ENCODE peak calls at places on chromosome 2, in four cellular contexts. K, S, E and N are unnamed samples.

GRCh38 chr2:160338891-160339290 is 138.8 kb upstream of the ITGB6 start:
- DNase-seq in K (no peak), S (no peak), E (no peak), N (peak; percentile 20)

GRCh38 chr2:228261546-228261945 is 80.1 kb upstream of the SPHKAP start:
- DNase-seq in K (no peak), S (no peak), E (no peak), N (no peak)

GRCh38 chr2:126657146-126657635 is 1.2 kb downstream of the GYPC start:
- DNase-seq in K (peak; percentile 72), S (peak; percentile 68), E (no peak), N (peak; percentile 84)

GRCh38 chr2:226849349-226849748 is 13.5 kb downstream of the RHBDD1 start:
- DNase-seq in K (no peak), S (no peak), E (no peak), N (no peak)

GRCh38 chr2:185625604-185626003 is 113.0 kb upstream of the FSIP2 start:
- DNase-seq in K (no peak), S (no peak), E (no peak), N (no peak)

GRCh38 chr2:98761267-98761781 is 30.4 kb upstream of the MGAT4A start:
- DNase-seq in K (no peak), S (no peak), E (peak; percentile 19), N (no peak)

GRCh38 chr2:220437938-220438337 is 810.5 kb downstream of the SLC4A3 start:
- DNase-seq in K (no peak), S (no peak), E (no peak), N (no peak)

GRCh38 chr2:46697830-46698323 is 217.7 kb downstream of the MCFD2 start:
- DNase-seq in K (no peak), S (no peak), E (no peak), N (no peak)

GRCh38 chr2:99851091-99851490 is 291.3 kb downstream of the AFF3 start:
- DNase-seq in K (no peak), S (no peak), E (no peak), N (peak; percentile 48)

GRCh38 chr2:222433381-222434173 is 9.2 kb downstream of the SGPP2 start:
- DNase-seq in K (no peak), S (no peak), E (no peak), N (no peak)

GRCh38 chr2:38682008-38682575 is 16.2 kb downstream of the GALM start:
- DNase-seq in K (no peak), S (no peak), E (no peak), N (no peak)

GRCh38 chr2:31125918-31126695 is 12.1 kb downstream of the GALNT14 start:
- DNase-seq in K (no peak), S (no peak), E (no peak), N (no peak)

GRCh38 chr2:86396304-86396785 is 44.8 kb upstream of the KDM3A start:
- DNase-seq in K (no peak), S (no peak), E (peak; percentile 29), N (peak; percentile 56)

GRCh38 chr2:207833265-207833751 is 63.6 kb upstream of the FZD5 start:
- DNase-seq in K (no peak), S (no peak), E (no peak), N (peak; percentile 33)

GRCh38 chr2:174493549-174494331 is 6.9 kb upstream of the GPR155 start:
- DNase-seq in K (no peak), S (no peak), E (no peak), N (no peak)

GRCh38 chr2:113848758-113849460 is 41.0 kb upstream of the ACTR3 start:
- DNase-seq in K (no peak), S (peak; percentile 33), E (no peak), N (peak; percentile 63)

GRCh38 chr2:236538242-236538641 is 31.4 kb upstream of the ACKR3 start:
- DNase-seq in K (no peak), S (no peak), E (no peak), N (no peak)

GRCh38 chr2:219664958-219665357 is 37.5 kb downstream of the SLC4A3 start:
- DNase-seq in K (no peak), S (no peak), E (no peak), N (no peak)

GRCh38 chr2:55106148-55106547 is 55.9 kb upstream of the RTN4 start:
- DNase-seq in K (no peak), S (no peak), E (no peak), N (no peak)

GRCh38 chr2:179440642-179441251 is 176.1 kb upstream of the SESTD1 start:
- DNase-seq in K (no peak), S (no peak), E (no peak), N (peak; percentile 38)

GRCh38 chr2:57450170-57450569 is 596.4 kb upstream of the VRK2 start:
- DNase-seq in K (no peak), S (no peak), E (no peak), N (peak; percentile 25)

GRCh38 chr2:86794866-86795265 is 4.2 kb upstream of the CD8A start:
- DNase-seq in K (no peak), S (no peak), E (no peak), N (no peak)

GRCh38 chr2:81835318-81836000 is 1530.9 kb upstream of the LRRTM1 start:
- DNase-seq in K (no peak), S (peak; percentile 17), E (no peak), N (peak; percentile 47)

GRCh38 chr2:43114210-43114609 is 112.2 kb downstream of the ZFP36L2 start:
- DNase-seq in K (no peak), S (no peak), E (no peak), N (peak; percentile 45)

GRCh38 chr2:204177977-204178522 is 241.5 kb downstream of the ICOS start:
- DNase-seq in K (no peak), S (peak; percentile 30), E (peak; percentile 52), N (peak; percentile 3)

GRCh38 chr2:212727751-212728150 is 189.1 kb upstream of the ERBB4 start:
- DNase-seq in K (no peak), S (no peak), E (no peak), N (no peak)

GRCh38 chr2:42492691-42493467 is 903 bp downstream of the KCNG3 start:
- DNase-seq in K (no peak), S (no peak), E (no peak), N (no peak)

GRCh38 chr2:21800356-21800755 is 676.6 kb downstream of the TDRD15 start:
- DNase-seq in K (no peak), S (no peak), E (no peak), N (no peak)

GRCh38 chr2:134835471-134835870 is 2.9 kb upstream of the ACMSD start:
- DNase-seq in K (no peak), S (no peak), E (no peak), N (no peak)

GRCh38 chr2:177393381-177393780 is 808 bp downstream of the AGPS start:
- DNase-seq in K (no peak), S (no peak), E (no peak), N (peak; percentile 28)

GRCh38 chr2:207061181-207061580 is 104.6 kb downstream of the KLF7 start:
- DNase-seq in K (no peak), S (no peak), E (no peak), N (no peak)

GRCh38 chr2:128367601-128368359 is 49.1 kb upstream of the HS6ST1 start:
- DNase-seq in K (no peak), S (no peak), E (no peak), N (no peak)

GRCh38 chr2:238999290-238999741 is 151.4 kb downstream of the TWIST2 start:
- DNase-seq in K (no peak), S (no peak), E (no peak), N (peak; percentile 36)

GRCh38 chr2:224412064-224412921 is 10.4 kb upstream of the FAM124B start:
- DNase-seq in K (no peak), S (no peak), E (no peak), N (peak; percentile 52)

GRCh38 chr2:72813841-72814240 is 12.0 kb downstream of the EXOC6B start:
- DNase-seq in K (no peak), S (no peak), E (no peak), N (peak; percentile 35)

GRCh38 chr2:233385489-233386044 is 31.3 kb downstream of the DGKD start:
- DNase-seq in K (no peak), S (no peak), E (no peak), N (no peak)

GRCh38 chr2:31286230-31286629 is 52.3 kb downstream of the EHD3 start:
- DNase-seq in K (no peak), S (no peak), E (no peak), N (peak; percentile 43)